ENCODE peak calls at places on chromosomes 16 and 17, in nine cellular contexts. Z is esophagus squamous epithelium, B is thyroid gland, H is A549, O is A673, S is right cardiac atrium, A is neuronal stem cell, X is tibial artery, D is GM23338. P is an unnamed sample.

GRCh38 chr17:45221081-45221996 is at the start of gene FMNL1:
- DNase-seq in Z (no peak), B (peak), H (no peak), O (no peak), S (peak), A (no peak), X (peak), D (peak), P (peak)

GRCh38 chr16:50671644-50672260 is 9.4 kb downstream of the SNX20 start:
- DNase-seq in Z (no peak), B (no peak), H (no peak), O (peak), S (no peak), A (no peak), X (no peak), D (peak), P (no peak)

GRCh38 chr16:53780051-53780450 is 76.1 kb downstream of the FTO start:
- DNase-seq in Z (no peak), B (peak), H (no peak), O (no peak), S (no peak), A (no peak), X (no peak), D (no peak), P (no peak)

GRCh38 chr16:87713469-87714229 is 52.1 kb downstream of the KLHDC4 start:
- DNase-seq in Z (no peak), B (no peak), H (no peak), O (no peak), S (no peak), A (no peak), X (no peak), D (no peak), P (peak)

GRCh38 chr17:29526322-29526721 is 40.5 kb downstream of the ABHD15 start:
- DNase-seq in Z (no peak), B (no peak), H (no peak), O (no peak), S (no peak), A (no peak), X (no peak), D (no peak), P (no peak)

GRCh38 chr16:66130296-66130910 is 236.1 kb upstream of the CDH5 start:
- DNase-seq in Z (no peak), B (no peak), H (no peak), O (no peak), S (no peak), A (no peak), X (no peak), D (no peak), P (no peak)

GRCh38 chr17:38654411-38655398 is 20.1 kb downstream of the EPOP start:
- DNase-seq in Z (no peak), B (no peak), H (no peak), O (no peak), S (no peak), A (no peak), X (peak), D (peak), P (no peak)

GRCh38 chr17:65523853-65524664 is 37.4 kb downstream of the AXIN2 start:
- DNase-seq in Z (no peak), B (no peak), H (no peak), O (no peak), S (no peak), A (no peak), X (peak), D (no peak), P (no peak)

GRCh38 chr16:15830832-15831451 is 25.9 kb downstream of the MYH11 start:
- DNase-seq in Z (no peak), B (no peak), H (no peak), O (no peak), S (no peak), A (no peak), X (peak), D (no peak), P (no peak)

GRCh38 chr16:57025941-57026777 is 36.8 kb downstream of the NLRC5 start:
- DNase-seq in Z (no peak), B (no peak), H (no peak), O (no peak), S (no peak), A (no peak), X (no peak), D (no peak), P (no peak)

GRCh38 chr17:48603959-48604769 is 622 bp downstream of the HOXB6 start:
- DNase-seq in Z (no peak), B (no peak), H (peak), O (peak), S (no peak), A (no peak), X (no peak), D (peak), P (no peak)

GRCh38 chr17:48606892-48607241 is 2.1 kb upstream of the HOXB6 start:
- DNase-seq in Z (no peak), B (no peak), H (no peak), O (no peak), S (no peak), A (no peak), X (no peak), D (no peak), P (no peak)

GRCh38 chr17:48605409-48605864 is 651 bp upstream of the HOXB6 start:
- DNase-seq in Z (no peak), B (no peak), H (no peak), O (peak), S (no peak), A (no peak), X (no peak), D (peak), P (no peak)

GRCh38 chr17:48605991-48606891 is 1.5 kb upstream of the HOXB6 start:
- DNase-seq in Z (no peak), B (no peak), H (no peak), O (no peak), S (no peak), A (no peak), X (no peak), D (no peak), P (no peak)

DNA sequence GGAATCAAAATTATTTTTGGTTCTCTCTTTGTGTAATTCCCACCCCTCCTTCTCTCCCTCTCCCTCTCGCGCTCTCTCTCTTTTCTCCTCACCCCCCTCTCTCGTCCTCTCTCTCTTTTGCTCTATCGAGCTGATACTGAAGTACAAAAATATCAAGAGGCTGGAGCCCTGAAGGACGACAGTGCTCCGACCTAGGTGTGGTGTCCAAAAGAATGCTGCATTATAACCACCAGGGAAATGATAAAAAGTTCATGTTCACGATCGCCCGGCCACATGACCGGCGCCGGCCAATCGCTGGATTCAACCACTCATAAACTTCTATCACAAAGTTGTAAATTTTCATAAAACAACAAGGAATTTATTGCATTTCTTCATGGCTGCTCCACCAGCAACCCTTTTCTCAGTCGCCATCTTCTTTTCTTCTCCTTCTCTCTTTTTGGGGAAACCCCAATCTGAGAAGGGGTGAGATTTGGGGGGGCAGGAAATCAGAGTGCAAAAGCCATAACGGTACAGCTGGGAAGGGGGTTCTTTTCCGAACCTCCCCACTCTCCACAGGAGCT is at the start of gene HOXB6:
- DNase-seq in Z (no peak), B (no peak), H (peak), O (peak), S (no peak), A (no peak), X (no peak), D (no peak), P (no peak)
- H3K4me3 ChIP-seq in Z (no peak), B (no peak), H (peak), O (peak), S (no peak), A (no peak), X (peak), D (no peak), P (no peak)

DNA sequence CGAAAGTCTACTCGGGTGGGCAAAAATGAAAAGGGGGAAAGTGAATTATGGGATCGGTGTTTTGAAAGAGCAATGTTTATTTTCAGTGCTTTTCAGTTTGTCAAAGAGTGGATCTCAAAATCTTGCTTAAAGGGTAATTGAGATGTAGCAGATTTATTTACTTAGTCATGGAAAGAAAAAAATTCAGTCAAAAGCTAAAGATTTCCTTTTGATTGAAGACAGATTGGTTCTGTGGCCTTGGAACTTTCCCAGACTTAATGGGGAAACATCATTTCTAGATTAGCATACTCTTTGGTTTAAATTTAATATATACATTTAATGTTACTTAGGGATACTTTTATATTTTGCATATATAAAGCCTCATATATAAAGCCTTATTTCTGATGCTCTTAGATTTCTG is 20.6 kb downstream of the PRKAR1A start:
- DNase-seq in Z (no peak), B (no peak), H (no peak), O (no peak), S (no peak), A (no peak), X (no peak), D (no peak), P (no peak)
- H3K27ac ChIP-seq in Z (no peak), B (no peak), H (no peak), O (no peak), S (no peak), A (no peak), X (no peak), D (no peak), P (no peak)

DNA sequence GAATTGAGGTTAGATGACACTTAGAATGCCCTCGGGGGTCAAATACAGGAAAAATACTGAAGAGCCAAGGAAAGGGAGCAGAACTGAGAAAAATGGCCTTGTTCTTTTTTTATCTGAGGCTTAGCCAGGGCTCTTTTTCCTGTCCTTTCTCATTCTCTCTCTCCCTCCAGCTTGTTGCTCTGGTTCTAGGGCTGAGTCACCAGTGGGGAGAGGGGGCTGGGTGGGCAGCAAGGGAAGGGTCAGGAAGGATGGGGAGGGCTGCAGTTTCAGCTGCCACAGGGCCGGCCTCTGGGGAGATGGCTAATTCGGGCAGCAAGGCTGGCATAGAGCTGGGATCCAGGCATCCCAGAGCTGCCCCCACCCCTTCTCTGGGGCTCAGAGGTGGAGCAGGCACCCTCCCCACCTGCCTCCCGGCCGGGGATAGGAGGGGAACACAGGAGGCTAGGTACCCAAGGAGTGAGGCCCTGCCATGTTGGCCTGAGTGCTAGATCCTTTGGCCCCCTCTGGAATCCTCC is 3.9 kb downstream of the ITGA3 start:
- DNase-seq in Z (no peak), B (peak), H (no peak), O (no peak), S (no peak), A (no peak), X (peak), D (no peak), P (no peak)
- H3K4me3 ChIP-seq in Z (peak), B (no peak), H (peak), O (no peak), S (no peak), A (no peak), X (peak), D (no peak), P (no peak)

DNA sequence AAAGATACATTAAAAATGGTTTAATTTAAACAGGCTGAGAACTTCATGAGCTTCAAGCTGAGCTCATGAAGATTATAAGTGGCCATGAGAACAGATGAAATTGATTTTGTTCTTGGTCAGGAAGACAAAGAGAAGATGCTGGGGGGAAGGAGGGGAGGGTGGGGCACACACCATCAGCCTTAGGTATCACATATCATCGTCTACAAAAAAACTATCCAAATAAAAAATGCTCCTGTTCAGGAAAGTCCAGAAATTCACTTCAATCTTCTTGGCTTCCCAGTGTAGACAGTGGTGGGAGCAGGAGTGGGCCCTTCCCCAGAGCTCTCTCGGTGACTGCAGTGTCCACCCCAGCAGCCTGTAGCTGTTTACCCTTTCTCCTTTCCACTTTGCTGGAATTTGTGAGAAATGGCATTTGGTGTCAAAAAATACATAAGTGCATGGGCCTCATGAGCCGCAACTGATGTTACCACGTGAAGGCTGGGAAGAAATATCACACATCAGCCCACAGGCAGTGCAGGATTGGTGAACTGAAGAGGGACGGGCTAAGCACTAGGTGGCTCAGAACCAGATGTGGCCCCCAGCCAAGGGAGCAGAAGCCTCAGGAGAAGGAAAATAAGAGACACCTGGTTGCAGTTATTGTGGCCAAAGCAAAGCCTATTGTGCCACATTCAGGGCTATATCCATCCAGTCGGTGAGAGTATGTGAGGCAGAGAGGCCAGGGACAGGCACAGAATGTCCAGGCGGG is 6.1 kb downstream of the KRT37 start:
- DNase-seq in Z (no peak), B (no peak), H (no peak), O (no peak), S (no peak), A (no peak), X (no peak), D (no peak), P (no peak)
- H3K27ac ChIP-seq in Z (peak), B (no peak), H (no peak), O (no peak), S (no peak), A (no peak), X (no peak), D (no peak), P (no peak)

DNA sequence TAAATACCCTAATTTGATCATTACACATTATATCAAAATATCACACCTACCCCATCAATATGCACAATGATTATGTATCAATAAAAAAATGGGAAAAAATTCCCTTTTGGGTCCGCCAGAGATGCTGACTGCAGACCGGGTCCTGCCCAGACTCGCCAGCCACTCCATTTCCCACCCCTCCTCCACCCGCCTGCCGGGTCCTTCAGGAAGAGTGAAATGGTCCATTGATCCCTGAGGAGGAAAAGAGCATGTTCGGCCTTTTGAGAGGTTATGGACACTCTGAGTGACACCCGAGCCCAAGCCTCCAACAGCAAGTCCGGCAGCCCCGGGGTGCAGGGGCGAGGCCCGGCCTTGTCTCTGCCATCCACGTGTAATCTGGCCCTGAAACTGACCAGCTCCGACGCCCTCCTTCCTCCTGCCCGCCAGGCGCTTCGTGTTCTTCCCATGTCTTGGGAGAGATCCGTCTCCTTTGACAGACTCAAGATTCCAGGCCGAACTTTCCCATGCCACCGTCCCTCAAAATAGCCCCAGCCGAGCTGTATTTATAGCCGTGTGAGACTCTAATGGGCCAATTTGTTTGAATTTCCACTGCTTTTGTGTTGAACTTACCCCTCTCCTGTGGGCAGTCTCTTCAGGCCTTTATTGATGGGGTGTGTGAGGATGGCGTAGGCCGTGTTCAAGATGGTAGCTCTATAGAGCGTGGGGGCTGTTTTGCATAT is 124.1 kb upstream of the ZFHX3 start:
- DNase-seq in Z (no peak), B (peak), H (no peak), O (no peak), S (peak), A (no peak), X (no peak), D (no peak), P (no peak)
- H3K4me3 ChIP-seq in Z (no peak), B (no peak), H (no peak), O (peak), S (no peak), A (no peak), X (no peak), D (no peak), P (no peak)

GRCh38 chr16:81447383-81448101 is 2.9 kb downstream of the CMIP start:
- DNase-seq in Z (no peak), B (peak), H (no peak), O (no peak), S (no peak), A (no peak), X (no peak), D (peak), P (no peak)
- H3K27ac ChIP-seq in Z (peak), B (peak), H (peak), O (no peak), S (no peak), A (no peak), X (no peak), D (peak), P (peak)

GRCh38 chr16:86042996-86043725 is 144.2 kb downstream of the IRF8 start:
- DNase-seq in Z (no peak), B (no peak), H (no peak), O (no peak), S (no peak), A (no peak), X (no peak), D (no peak), P (no peak)
- H3K4me3 ChIP-seq in Z (no peak), B (no peak), H (no peak), O (no peak), S (no peak), A (no peak), X (no peak), D (no peak), P (no peak)

DNA sequence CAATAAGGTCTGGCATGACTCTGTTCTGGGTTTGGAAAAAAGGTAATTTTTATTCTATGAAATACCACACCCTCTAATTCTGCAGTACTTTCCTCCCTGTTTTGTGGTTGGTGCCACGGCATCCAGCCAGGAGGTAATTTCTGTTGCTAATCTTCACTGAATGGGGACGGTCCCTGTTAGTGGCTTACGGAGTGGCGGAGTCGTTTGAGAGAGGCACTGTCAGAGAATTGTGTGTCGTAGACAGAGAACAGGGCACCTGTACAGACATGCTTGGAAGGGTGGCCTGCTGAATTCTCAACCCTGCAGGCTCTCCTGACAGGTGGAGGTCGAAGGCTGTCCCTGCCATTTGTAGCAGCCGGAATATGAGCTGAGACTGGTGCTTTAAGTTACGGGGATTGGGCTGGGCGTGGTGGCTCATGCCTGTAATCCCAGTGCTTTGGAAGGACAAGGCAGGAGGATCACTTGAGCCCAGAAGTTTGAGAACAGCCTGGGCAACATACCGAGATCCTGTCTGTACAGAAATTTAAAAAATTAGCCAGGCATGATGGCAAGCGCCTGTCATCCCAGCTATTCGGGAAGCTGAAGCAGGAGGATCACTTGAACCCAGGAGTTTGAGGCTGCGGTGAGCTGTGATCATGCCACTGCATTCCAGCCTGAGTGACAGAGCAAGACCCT is 33.2 kb downstream of the EEF2K start:
- DNase-seq in Z (no peak), B (no peak), H (no peak), O (no peak), S (no peak), A (no peak), X (no peak), D (no peak), P (no peak)
- H3K27ac ChIP-seq in Z (peak), B (no peak), H (no peak), O (no peak), S (no peak), A (no peak), X (peak), D (peak), P (no peak)

DNA sequence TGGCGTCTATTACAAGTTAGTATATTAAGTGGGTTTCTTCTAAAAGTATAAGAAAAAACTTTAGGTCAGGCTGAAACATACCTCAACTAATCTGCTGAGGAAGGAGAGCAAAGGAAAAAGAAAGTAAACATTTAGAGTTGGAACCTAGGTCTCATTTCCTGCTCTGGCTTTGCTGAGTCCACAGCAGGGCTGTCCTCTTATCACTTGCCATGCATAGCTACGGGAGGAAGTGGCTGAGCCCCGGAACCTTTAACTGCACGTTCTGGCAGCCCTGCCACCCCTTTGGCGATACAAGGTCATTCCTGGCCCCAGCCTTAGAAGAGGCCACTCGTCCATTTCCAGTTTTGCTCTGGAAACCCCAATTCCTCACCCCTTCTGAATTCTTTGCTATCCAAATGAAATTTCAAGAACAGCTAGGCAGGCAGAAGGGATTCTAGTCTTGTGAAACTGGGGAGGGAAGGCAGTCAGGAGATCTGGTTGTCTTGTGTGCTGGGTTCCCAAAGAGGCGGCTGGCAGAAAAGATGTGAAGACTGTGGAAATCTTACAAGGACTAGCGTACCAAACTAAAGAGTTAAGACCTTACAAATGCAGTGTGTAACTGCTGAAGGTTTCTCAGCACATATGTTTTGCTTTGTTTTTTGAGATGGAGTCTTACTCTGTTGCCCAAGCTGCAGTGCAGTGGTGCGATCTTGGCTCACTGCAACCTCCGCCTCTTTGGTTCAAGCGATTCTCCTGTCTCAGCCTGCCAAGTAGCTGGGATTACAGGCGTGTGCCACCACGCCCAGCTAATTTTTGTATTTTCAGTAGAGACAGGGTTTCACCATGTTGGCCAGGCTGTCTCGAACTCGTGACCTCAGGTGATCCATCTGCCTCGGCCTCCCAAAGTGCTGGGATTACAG is 19.1 kb downstream of the WIPI1 start:
- DNase-seq in Z (no peak), B (no peak), H (no peak), O (no peak), S (peak), A (no peak), X (peak), D (peak), P (peak)
- H3K4me3 ChIP-seq in Z (no peak), B (no peak), H (no peak), O (no peak), S (no peak), A (no peak), X (no peak), D (no peak), P (no peak)

P was measured in naive thymus-derived CD4-positive, alpha-beta T cell.